ENCODE peak calls at places on chromosomes 12 and 14, in nine cellular contexts. T is stimulated activated CD4-positive, alpha-beta T cell treated with anti-CD3 and anti-CD28 coated beads, Interleukin-2, amount 100 ng/mL, for 48 hours; Z is NCI-H748 treated with DMSO at 0.1 percent for 48 hours; V is T-cell; U is AG08395; M is GM10248; G is effector memory CD4-positive, alpha-beta T cell; W is astrocyte of the cerebellum; L is gastrocnemius medialis. H is an unnamed sample.

GRCh38 chr14:63624203-63624602 is 17.5 kb downstream of the WDR89 start:
- DNase-seq in Z (no peak), L (no peak), W (no peak), U (no peak), G (no peak), V (no peak), M (no peak), T (no peak), H (no peak)

GRCh38 chr14:89990623-89991275 is 35.0 kb downstream of the TDP1 start:
- DNase-seq in W (no peak), U (no peak), T (no peak), G (no peak), L (no peak), V (no peak), Z (no peak), M (no peak), H (no peak)

GRCh38 chr14:53190938-53191337 is 37.8 kb upstream of the DDHD1 start:
- DNase-seq in W (no peak), L (no peak), T (peak), G (no peak), Z (no peak), M (peak), U (no peak), V (no peak), H (no peak)

GRCh38 chr12:119674560-119674959 is 6.6 kb downstream of the PRKAB1 start:
- DNase-seq in M (no peak), L (no peak), V (no peak), G (no peak), T (no peak), U (no peak), W (no peak), Z (no peak), H (no peak)

GRCh38 chr12:114759635-114760034 is 75.7 kb upstream of the TBX3 start:
- DNase-seq in V (no peak), G (no peak), L (no peak), T (no peak), M (no peak), W (no peak), Z (no peak), U (no peak), H (no peak)

GRCh38 chr12:6952121-6952859 is 1.1 kb downstream of the PTPN6 start:
- DNase-seq in U (no peak), L (no peak), T (no peak), M (no peak), G (no peak), V (no peak), Z (no peak), W (no peak), H (no peak)

GRCh38 chr12:92573104-92573503 is 129.7 kb upstream of the PLEKHG7 start:
- DNase-seq in Z (no peak), G (no peak), L (no peak), M (no peak), V (no peak), U (no peak), T (no peak), W (no peak), H (no peak)

GRCh38 chr12:121114019-121114639 is 18.5 kb upstream of the P2RX7 start:
- DNase-seq in L (no peak), M (no peak), G (no peak), Z (no peak), U (no peak), V (no peak), W (no peak), T (no peak), H (peak)

GRCh38 chr14:37834275-37834674 is 238.8 kb downstream of the TTC6 start:
- DNase-seq in W (no peak), Z (no peak), L (no peak), G (no peak), U (no peak), M (no peak), V (no peak), T (no peak), H (no peak)

GRCh38 chr14:100606687-100607610 is 19.7 kb upstream of the BEGAIN start:
- DNase-seq in L (no peak), Z (no peak), U (no peak), T (no peak), V (no peak), G (no peak), W (no peak), M (no peak), H (no peak)

GRCh38 chr14:31657917-31658316 is 96.7 kb downstream of the NUBPL start:
- DNase-seq in V (no peak), T (no peak), M (no peak), U (no peak), L (no peak), G (no peak), Z (no peak), W (no peak), H (no peak)

GRCh38 chr12:12505544-12506501 is 56.8 kb downstream of the DUSP16 start:
- DNase-seq in G (no peak), W (no peak), L (no peak), U (peak), Z (no peak), V (no peak), M (peak), T (no peak), H (no peak)

GRCh38 chr14:78701246-78701645 is 531.1 kb downstream of the NRXN3 start:
- DNase-seq in L (no peak), G (no peak), M (no peak), T (no peak), W (no peak), U (no peak), V (no peak), Z (no peak), H (no peak)

GRCh38 chr12:111635524-111635923 is 36.4 kb upstream of the ATXN2 start:
- DNase-seq in M (no peak), L (no peak), Z (no peak), T (no peak), G (no peak), U (no peak), V (no peak), W (no peak), H (no peak)

GRCh38 chr12:112430929-112431328 is 12.2 kb downstream of the PTPN11 start:
- DNase-seq in M (no peak), T (no peak), W (no peak), Z (no peak), G (no peak), L (no peak), V (no peak), U (no peak), H (no peak)

GRCh38 chr14:68695326-68695768 is 97.5 kb downstream of the ZFP36L1 start:
- DNase-seq in T (no peak), U (peak), M (peak), W (peak), V (no peak), Z (no peak), G (no peak), L (peak), H (no peak)

GRCh38 chr14:55256586-55256985 is 14.6 kb upstream of the FBXO34 start:
- DNase-seq in G (no peak), W (no peak), L (no peak), V (no peak), T (no peak), U (no peak), Z (no peak), M (no peak), H (no peak)

GRCh38 chr14:77598366-77599050 is 17.9 kb downstream of the SPTLC2 start:
- DNase-seq in U (no peak), V (no peak), Z (no peak), L (no peak), G (no peak), T (no peak), M (no peak), W (no peak), H (no peak)

GRCh38 chr12:65631621-65632111 is 192.6 kb upstream of the HMGA2 start:
- DNase-seq in M (no peak), V (no peak), L (peak), W (peak), G (no peak), U (peak), T (no peak), Z (no peak), H (no peak)

GRCh38 chr14:85599939-85600338 is 70.0 kb downstream of the FLRT2 start:
- DNase-seq in W (no peak), U (no peak), Z (no peak), V (no peak), L (no peak), M (no peak), T (no peak), G (no peak), H (no peak)

GRCh38 chr14:23174266-23174665 is 9.2 kb downstream of the SLC7A8 start:
- DNase-seq in Z (no peak), L (no peak), W (no peak), U (peak), M (no peak), V (no peak), G (no peak), T (no peak), H (no peak)

GRCh38 chr12:96094201-96094600 is 58.8 kb upstream of the LTA4H start:
- DNase-seq in M (no peak), L (no peak), W (no peak), Z (peak), G (no peak), V (no peak), U (no peak), T (no peak), H (peak)

GRCh38 chr12:123035841-123036240 is 55.4 kb downstream of the ARL6IP4 start:
- DNase-seq in G (no peak), V (no peak), U (no peak), T (no peak), L (no peak), W (no peak), M (no peak), Z (no peak), H (no peak)

GRCh38 chr14:74571901-74572828 is 39.9 kb downstream of the LTBP2 start:
- DNase-seq in Z (no peak), V (no peak), T (no peak), M (no peak), W (peak), G (no peak), L (no peak), U (peak), H (peak)

GRCh38 chr14:37545174-37545573 is 49.9 kb downstream of the FOXA1 start:
- DNase-seq in Z (no peak), G (no peak), M (no peak), L (no peak), W (no peak), T (no peak), U (no peak), V (no peak), H (no peak)

H was measured in NCI-H2171 treated with DMSO at 0.1 percent for 48 hours.